ENCODE peak calls at places on chromosomes 11 and 22, in eight cellular contexts. M, R, Y, Z, E, F, I and V are unnamed samples.
A peak's percentile ranks its signal among the peaks of the same experiment; 100 is the strongest.

GRCh38 chr11:12600829-12601228 is 73.4 kb upstream of the TEAD1 start:
- DNase-seq in M (no peak), R (no peak), Y (no peak), Z (no peak), E (no peak), F (peak; percentile 36), I (no peak), V (no peak)

GRCh38 chr11:21475276-21475675 is 717.6 kb upstream of the ANO5 start:
- DNase-seq in M (no peak), R (no peak), Y (no peak), Z (peak; percentile 15), E (no peak), F (no peak), I (no peak), V (no peak)

GRCh38 chr22:50507421-50507990 is at the start of gene LMF2:
- DNase-seq in M (peak; percentile 94), R (no peak), Y (no peak), Z (no peak), E (no peak), F (no peak), I (no peak), V (no peak)

GRCh38 chr11:71120346-71120963 is 131.9 kb downstream of the SHANK2 start:
- DNase-seq in M (no peak), R (no peak), Y (peak; percentile 87), Z (peak; percentile 84), E (no peak), F (peak; percentile 67), I (no peak), V (no peak)

GRCh38 chr22:27152883-27153282 is 495.5 kb downstream of the MIAT start:
- DNase-seq in M (no peak), R (no peak), Y (no peak), Z (no peak), E (no peak), F (no peak), I (no peak), V (no peak)

GRCh38 chr11:7261578-7261977 is 9.9 kb downstream of the SYT9 start:
- DNase-seq in M (no peak), R (no peak), Y (no peak), Z (no peak), E (no peak), F (peak; percentile 20), I (no peak), V (no peak)

GRCh38 chr11:11963842-11964773 is 44.3 kb downstream of the DKK3 start:
- DNase-seq in M (no peak), R (no peak), Y (peak; percentile 22), Z (no peak), E (no peak), F (no peak), I (no peak), V (no peak)

GRCh38 chr11:10906521-10906920 is 48.7 kb upstream of the ZBED5 start:
- DNase-seq in M (no peak), R (no peak), Y (no peak), Z (no peak), E (no peak), F (no peak), I (peak; percentile 56), V (peak; percentile 54)

GRCh38 chr22:36862251-36863242 is 1.7 kb downstream of the NCF4 start:
- DNase-seq in M (no peak), R (peak; percentile 68), Y (no peak), Z (no peak), E (no peak), F (no peak), I (no peak), V (no peak)

GRCh38 chr22:32808038-32808445 is 6.5 kb downstream of the TIMP3 start:
- DNase-seq in M (no peak), R (no peak), Y (no peak), Z (no peak), E (no peak), F (no peak), I (no peak), V (no peak)

GRCh38 chr22:34688825-34689224 is 377.1 kb upstream of the ISX start:
- DNase-seq in M (no peak), R (no peak), Y (no peak), Z (peak; percentile 20), E (no peak), F (no peak), I (no peak), V (no peak)
- TF ChIP-seq CTCF in M (no peak), R (no peak), Y (peak; percentile 34), Z (peak; percentile 17), E (no peak), F (no peak), I (no peak), V (no peak)

DNA sequence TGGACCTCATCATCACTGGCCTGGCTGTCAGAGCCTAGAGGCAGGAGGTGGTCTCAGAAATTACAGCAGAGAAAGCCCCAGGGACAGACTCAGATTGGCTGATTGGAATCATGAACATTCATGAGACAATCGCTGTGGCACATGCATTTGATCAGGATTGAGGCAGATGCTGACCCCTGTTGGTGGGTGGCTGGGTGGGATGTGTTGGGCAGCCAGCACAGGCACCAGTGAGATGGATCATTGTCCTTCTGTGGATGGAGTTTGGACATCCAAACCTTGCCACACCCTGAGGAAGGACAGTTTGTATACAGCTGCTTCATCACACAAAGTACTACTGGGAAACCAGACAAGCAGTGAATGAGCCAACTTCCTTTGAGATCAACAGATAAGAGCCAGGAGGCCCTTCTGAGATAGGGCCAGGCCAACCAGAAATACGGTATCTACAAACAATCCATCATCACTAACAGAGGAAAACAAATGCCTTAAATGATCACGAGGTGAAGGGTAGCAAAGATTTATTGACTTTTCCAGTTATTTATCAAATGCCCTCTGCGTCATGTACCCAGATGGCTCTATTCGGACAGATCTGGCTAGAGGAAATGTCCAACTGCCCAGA is 17.3 kb downstream of the COMMD9 start:
- DNase-seq in M (no peak), R (no peak), Y (no peak), Z (no peak), E (no peak), F (no peak), I (no peak), V (no peak)
- TF ChIP-seq CTCF in M (no peak), R (no peak), Y (peak; percentile 43), Z (peak; percentile 18), E (no peak), F (no peak), I (no peak), V (no peak)

GRCh38 chr11:104905271-104905670 is 7.0 kb upstream of the CASP12 start:
- DNase-seq in M (no peak), R (no peak), Y (no peak), Z (peak; percentile 6), E (no peak), F (no peak), I (no peak), V (no peak)
- TF ChIP-seq CTCF in M (no peak), R (no peak), Y (peak; percentile 56), Z (peak; percentile 51), E (no peak), F (peak; percentile 13), I (no peak), V (no peak)

DNA sequence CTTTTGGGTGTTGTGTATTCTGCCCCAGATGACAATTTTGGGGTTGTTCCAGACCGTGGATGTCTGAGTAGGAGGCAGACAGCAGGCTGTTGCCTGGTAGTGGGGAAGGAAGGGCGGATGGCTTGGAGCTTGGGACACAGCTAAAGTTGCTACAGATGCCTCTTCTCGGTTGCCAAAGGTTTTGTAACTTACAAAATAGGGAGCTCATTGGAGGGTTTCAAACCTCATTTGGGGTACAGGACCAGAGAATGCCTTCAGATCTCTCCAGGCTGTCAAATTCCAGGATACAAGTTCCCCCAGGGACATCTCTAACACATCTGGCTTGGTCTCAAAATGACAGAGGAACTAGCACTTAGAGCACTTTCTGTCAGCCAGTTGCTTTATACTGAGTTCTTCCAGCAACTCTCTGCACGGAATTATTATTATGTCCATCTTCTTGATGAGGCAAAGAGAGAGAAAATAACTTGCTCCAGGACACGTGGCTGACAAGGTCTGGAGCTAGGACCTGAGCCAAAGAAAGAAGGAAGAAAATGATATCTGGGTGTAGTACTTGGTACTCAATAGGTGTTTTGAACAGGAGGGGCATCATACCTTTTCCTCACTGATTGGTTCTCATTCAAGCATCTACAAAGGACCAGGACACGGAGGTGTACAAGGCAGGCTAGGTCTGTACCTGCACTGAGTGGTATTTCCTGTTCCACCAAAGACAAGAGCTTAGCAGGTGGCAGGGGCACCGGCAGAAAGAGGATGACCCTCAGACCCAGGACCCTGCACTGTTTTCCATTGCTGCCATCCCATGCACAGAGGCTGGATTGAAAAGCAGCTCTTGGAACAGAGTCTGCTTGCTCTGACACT is 55.9 kb downstream of the SLC1A2 start:
- DNase-seq in M (no peak), R (no peak), Y (no peak), Z (no peak), E (no peak), F (no peak), I (no peak), V (no peak)
- TF ChIP-seq CTCF in M (no peak), R (no peak), Y (no peak), Z (no peak), E (no peak), F (no peak), I (no peak), V (no peak)

GRCh38 chr22:45612451-45612901 is 59.2 kb upstream of the ATXN10 start:
- DNase-seq in M (peak; percentile 72), R (no peak), Y (no peak), Z (no peak), E (peak; percentile 38), F (no peak), I (peak; percentile 80), V (peak; percentile 80)
- TF ChIP-seq CTCF in M (no peak), R (no peak), Y (no peak), Z (no peak), E (no peak), F (no peak), I (no peak), V (no peak)

DNA sequence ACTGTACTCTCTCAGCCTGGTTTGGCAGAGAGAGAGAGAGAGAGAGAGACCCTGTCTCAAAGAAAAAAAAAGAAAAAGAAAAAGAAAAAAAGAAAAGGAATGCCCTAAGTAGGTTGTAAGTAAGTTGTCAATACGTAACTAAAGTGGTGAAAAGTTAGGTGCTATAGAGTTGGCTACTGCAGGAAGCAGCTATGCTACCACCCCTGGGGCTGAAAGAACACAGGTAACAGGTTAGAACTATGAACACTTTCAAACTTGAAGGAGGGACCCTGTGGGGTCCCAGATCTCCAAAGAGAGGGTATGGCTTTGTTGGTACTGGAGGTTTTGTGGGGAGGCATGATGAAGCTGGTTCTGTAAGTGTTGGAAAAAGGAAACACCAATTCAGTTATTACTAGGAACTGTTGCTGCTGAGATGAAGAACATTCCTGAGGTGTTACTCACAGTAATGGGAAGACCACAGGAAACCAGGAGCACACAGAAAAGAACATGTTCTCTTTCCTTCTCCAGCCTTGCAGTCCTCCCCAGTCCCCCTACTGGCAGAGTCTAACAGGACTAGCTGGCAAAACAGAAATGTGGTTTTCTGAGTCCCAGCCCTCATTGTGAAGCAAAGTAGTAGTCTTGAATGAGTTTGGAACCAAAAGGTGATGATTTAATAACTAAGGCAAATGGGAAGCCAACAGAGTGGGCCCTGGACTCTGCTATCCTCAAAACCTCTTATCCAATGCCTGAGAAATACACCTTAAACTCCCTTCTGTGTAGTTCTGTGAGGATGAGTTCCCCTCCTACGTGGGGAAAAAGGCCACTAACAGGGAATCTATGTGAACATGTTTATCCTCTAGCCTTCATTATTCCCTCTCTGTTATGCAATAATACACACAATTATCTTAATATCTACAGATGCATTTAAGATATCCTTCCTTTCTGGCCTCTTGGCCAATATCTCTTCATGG is 427.0 kb upstream of the DDI1 start:
- DNase-seq in M (no peak), R (no peak), Y (peak; percentile 48), Z (no peak), E (peak; percentile 81), F (peak; percentile 74), I (peak; percentile 96), V (peak; percentile 97)
- TF ChIP-seq CTCF in M (peak; percentile 35), R (peak; percentile 49), Y (peak; percentile 64), Z (peak; percentile 42), E (peak; percentile 82), F (peak; percentile 42), I (peak; percentile 69), V (peak; percentile 89)

GRCh38 chr11:60756307-60757032 is at the start of gene MS4A15:
- DNase-seq in M (no peak), R (peak; percentile 26), Y (peak; percentile 56), Z (peak; percentile 55), E (no peak), F (peak; percentile 38), I (no peak), V (no peak)
- TF ChIP-seq CTCF in M (peak; percentile 70), R (peak; percentile 74), Y (peak; percentile 73), Z (peak; percentile 57), E (no peak), F (peak; percentile 32), I (peak; percentile 6), V (peak; percentile 34)